ENCODE peak calls at places on chromosomes 13 and 19, in ten cellular contexts. One of them, this sample, is unnamed. For H3K36me3 and H3K27me3, the result is how much of the 10 kb centered on the place peaks cover.

GRCh38 chr13:52650731-52651130 is 1.9 kb upstream of the SUGT1 start:
- DNase-seq in left ventricle myocardium inferior: no peak
- DNase-seq in fibroblast of lung: no peak
- DNase-seq in K562: peak
- DNase-seq in HCT116: no peak
- DNase-seq in bronchial epithelial cell: no peak
- DNase-seq in tibial nerve: no peak
- DNase-seq in neural progenitor cell: peak
- DNase-seq in aorta: no peak
- DNase-seq in IMR-90: no peak
- DNase-seq in this sample: no peak

GRCh38 chr13:30607908-30608307 is 9.8 kb upstream of the USPL1 start:
- DNase-seq in left ventricle myocardium inferior: no peak
- DNase-seq in fibroblast of lung: peak
- DNase-seq in K562: no peak
- DNase-seq in HCT116: no peak
- DNase-seq in bronchial epithelial cell: peak
- DNase-seq in tibial nerve: no peak
- DNase-seq in neural progenitor cell: no peak
- DNase-seq in aorta: no peak
- DNase-seq in IMR-90: no peak
- DNase-seq in this sample: no peak

GRCh38 chr13:102310691-102311432 is 91.0 kb downstream of the FGF14 start:
- DNase-seq in left ventricle myocardium inferior: peak
- DNase-seq in fibroblast of lung: no peak
- DNase-seq in K562: no peak
- DNase-seq in HCT116: no peak
- DNase-seq in bronchial epithelial cell: no peak
- DNase-seq in tibial nerve: peak
- DNase-seq in neural progenitor cell: no peak
- DNase-seq in aorta: no peak
- DNase-seq in IMR-90: no peak
- DNase-seq in this sample: no peak

GRCh38 chr13:111210488-111210887 is 95.4 kb downstream of the ARHGEF7 start:
- DNase-seq in left ventricle myocardium inferior: peak
- DNase-seq in fibroblast of lung: peak
- DNase-seq in K562: no peak
- DNase-seq in HCT116: no peak
- DNase-seq in bronchial epithelial cell: peak
- DNase-seq in tibial nerve: no peak
- DNase-seq in neural progenitor cell: peak
- DNase-seq in aorta: peak
- DNase-seq in IMR-90: peak
- DNase-seq in this sample: peak

GRCh38 chr13:76296751-76297150 is 589.5 kb downstream of the KCTD12 start:
- DNase-seq in left ventricle myocardium inferior: no peak
- DNase-seq in fibroblast of lung: no peak
- DNase-seq in K562: no peak
- DNase-seq in HCT116: no peak
- DNase-seq in bronchial epithelial cell: no peak
- DNase-seq in tibial nerve: no peak
- DNase-seq in neural progenitor cell: no peak
- DNase-seq in aorta: no peak
- DNase-seq in IMR-90: no peak
- DNase-seq in this sample: no peak

GRCh38 chr19:52211926-52212571 is 22.2 kb downstream of the PPP2R1A start:
- DNase-seq in left ventricle myocardium inferior: no peak
- DNase-seq in fibroblast of lung: no peak
- DNase-seq in K562: no peak
- DNase-seq in HCT116: no peak
- DNase-seq in bronchial epithelial cell: no peak
- DNase-seq in tibial nerve: no peak
- DNase-seq in neural progenitor cell: no peak
- DNase-seq in aorta: no peak
- DNase-seq in IMR-90: no peak
- DNase-seq in this sample: no peak

GRCh38 chr13:30338331-30338851 is 31.0 kb upstream of the KATNAL1 start:
- DNase-seq in left ventricle myocardium inferior: no peak
- DNase-seq in fibroblast of lung: peak
- DNase-seq in K562: no peak
- DNase-seq in HCT116: peak
- DNase-seq in bronchial epithelial cell: peak
- DNase-seq in tibial nerve: no peak
- DNase-seq in neural progenitor cell: no peak
- DNase-seq in aorta: no peak
- DNase-seq in IMR-90: peak
- DNase-seq in this sample: no peak

GRCh38 chr19:46639356-46640061 is 3.5 kb upstream of the GNG8 start:
- DNase-seq in left ventricle myocardium inferior: peak
- DNase-seq in fibroblast of lung: peak
- DNase-seq in K562: peak
- DNase-seq in HCT116: no peak
- DNase-seq in bronchial epithelial cell: no peak
- DNase-seq in tibial nerve: no peak
- DNase-seq in neural progenitor cell: peak
- DNase-seq in aorta: peak
- DNase-seq in IMR-90: peak
- DNase-seq in this sample: peak

GRCh38 chr19:5324947-5325346 is 15.7 kb downstream of the PTPRS start:
- DNase-seq in left ventricle myocardium inferior: no peak
- DNase-seq in fibroblast of lung: no peak
- DNase-seq in K562: no peak
- DNase-seq in HCT116: no peak
- DNase-seq in bronchial epithelial cell: no peak
- DNase-seq in tibial nerve: no peak
- DNase-seq in neural progenitor cell: no peak
- DNase-seq in aorta: no peak
- DNase-seq in IMR-90: no peak
- DNase-seq in this sample: no peak

GRCh38 chr13:82291852-82292251 is 1590.4 kb downstream of the SLITRK1 start:
- DNase-seq in left ventricle myocardium inferior: no peak
- DNase-seq in fibroblast of lung: no peak
- DNase-seq in K562: no peak
- DNase-seq in HCT116: no peak
- DNase-seq in bronchial epithelial cell: no peak
- DNase-seq in tibial nerve: no peak
- DNase-seq in neural progenitor cell: no peak
- DNase-seq in aorta: no peak
- DNase-seq in IMR-90: no peak
- DNase-seq in this sample: no peak

GRCh38 chr19:23887642-23888041 is 27.0 kb upstream of the ZNF726 start:
- DNase-seq in left ventricle myocardium inferior: no peak
- DNase-seq in fibroblast of lung: no peak
- DNase-seq in K562: no peak
- DNase-seq in HCT116: no peak
- DNase-seq in bronchial epithelial cell: peak
- DNase-seq in tibial nerve: no peak
- DNase-seq in neural progenitor cell: no peak
- DNase-seq in aorta: no peak
- DNase-seq in IMR-90: no peak
- DNase-seq in this sample: no peak

GRCh38 chr13:76798037-76798436 is 88.2 kb downstream of the KCTD12 start:
- DNase-seq in left ventricle myocardium inferior: no peak
- DNase-seq in fibroblast of lung: no peak
- DNase-seq in K562: no peak
- DNase-seq in HCT116: no peak
- DNase-seq in bronchial epithelial cell: no peak
- DNase-seq in tibial nerve: no peak
- DNase-seq in neural progenitor cell: no peak
- DNase-seq in aorta: no peak
- DNase-seq in IMR-90: no peak
- DNase-seq in this sample: no peak

GRCh38 chr19:5447700-5448311 is 7.4 kb upstream of the ZNRF4 start:
- DNase-seq in left ventricle myocardium inferior: no peak
- DNase-seq in fibroblast of lung: peak
- DNase-seq in K562: no peak
- DNase-seq in HCT116: no peak
- DNase-seq in bronchial epithelial cell: peak
- DNase-seq in tibial nerve: no peak
- DNase-seq in neural progenitor cell: no peak
- DNase-seq in aorta: no peak
- DNase-seq in IMR-90: no peak
- DNase-seq in this sample: no peak

GRCh38 chr19:3852614-3853254 is 16.1 kb downstream of the ZFR2 start:
- DNase-seq in left ventricle myocardium inferior: no peak
- DNase-seq in fibroblast of lung: peak
- DNase-seq in K562: no peak
- DNase-seq in HCT116: peak
- DNase-seq in bronchial epithelial cell: peak
- DNase-seq in tibial nerve: no peak
- DNase-seq in neural progenitor cell: no peak
- DNase-seq in aorta: no peak
- DNase-seq in IMR-90: peak
- DNase-seq in this sample: no peak

GRCh38 chr13:23022667-23023066 is 158.1 kb upstream of the SGCG start:
- DNase-seq in left ventricle myocardium inferior: no peak
- DNase-seq in fibroblast of lung: no peak
- DNase-seq in K562: no peak
- DNase-seq in HCT116: no peak
- DNase-seq in bronchial epithelial cell: no peak
- DNase-seq in tibial nerve: no peak
- DNase-seq in neural progenitor cell: no peak
- DNase-seq in aorta: no peak
- DNase-seq in IMR-90: no peak
- DNase-seq in this sample: no peak

GRCh38 chr13:84096221-84096620 is 213.9 kb upstream of the SLITRK1 start:
- DNase-seq in left ventricle myocardium inferior: no peak
- DNase-seq in fibroblast of lung: peak
- DNase-seq in K562: no peak
- DNase-seq in HCT116: no peak
- DNase-seq in bronchial epithelial cell: peak
- DNase-seq in tibial nerve: no peak
- DNase-seq in neural progenitor cell: no peak
- DNase-seq in aorta: no peak
- DNase-seq in IMR-90: peak
- DNase-seq in this sample: no peak

GRCh38 chr13:99320693-99321481 is 13.7 kb upstream of the GPR183 start:
- DNase-seq in left ventricle myocardium inferior: no peak
- DNase-seq in fibroblast of lung: peak
- DNase-seq in K562: no peak
- DNase-seq in HCT116: peak
- DNase-seq in bronchial epithelial cell: peak
- DNase-seq in tibial nerve: no peak
- DNase-seq in neural progenitor cell: no peak
- DNase-seq in aorta: no peak
- DNase-seq in IMR-90: peak
- DNase-seq in this sample: peak

GRCh38 chr19:57512845-57513244 is 13.1 kb downstream of the ZNF773 start:
- DNase-seq in left ventricle myocardium inferior: no peak
- DNase-seq in fibroblast of lung: peak
- DNase-seq in K562: no peak
- DNase-seq in HCT116: no peak
- DNase-seq in bronchial epithelial cell: no peak
- DNase-seq in tibial nerve: no peak
- DNase-seq in neural progenitor cell: no peak
- DNase-seq in aorta: no peak
- DNase-seq in IMR-90: peak
- DNase-seq in this sample: no peak

GRCh38 chr19:49432141-49433073 is 7.2 kb downstream of the GFY start:
- DNase-seq in left ventricle myocardium inferior: no peak
- DNase-seq in fibroblast of lung: no peak
- DNase-seq in K562: no peak
- DNase-seq in HCT116: no peak
- DNase-seq in bronchial epithelial cell: no peak
- DNase-seq in tibial nerve: no peak
- DNase-seq in neural progenitor cell: peak
- DNase-seq in aorta: no peak
- DNase-seq in IMR-90: no peak
- DNase-seq in this sample: no peak
- H3K4me3 ChIP-seq in left ventricle myocardium inferior: no peak
- H3K4me3 ChIP-seq in fibroblast of lung: no peak
- H3K4me3 ChIP-seq in K562: no peak
- H3K4me3 ChIP-seq in HCT116: no peak
- H3K4me3 ChIP-seq in bronchial epithelial cell: no peak
- H3K4me3 ChIP-seq in tibial nerve: no peak
- H3K4me3 ChIP-seq in neural progenitor cell: peak
- H3K4me3 ChIP-seq in aorta: no peak
- H3K4me3 ChIP-seq in IMR-90: no peak
- H3K4me3 ChIP-seq in this sample: no peak

DNA sequence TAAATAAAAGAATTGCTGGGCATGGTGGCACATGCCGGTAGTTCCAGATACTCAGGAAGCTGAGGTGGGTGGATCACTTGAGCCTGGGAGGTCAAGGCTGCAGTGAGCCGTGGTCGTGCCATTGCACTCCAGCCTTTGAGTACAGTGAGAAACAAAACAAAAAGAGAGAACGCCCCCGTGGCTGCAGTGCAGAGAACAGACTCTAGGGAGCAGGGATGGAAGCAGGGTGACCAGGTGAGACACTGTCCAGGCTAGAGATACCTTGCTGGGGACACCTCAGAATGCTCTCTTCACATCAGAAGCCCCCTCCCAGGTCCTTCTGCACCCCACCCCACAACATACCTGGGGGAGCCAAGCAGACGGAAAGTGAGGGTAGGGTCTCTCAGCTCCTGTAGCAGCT is 24.8 kb downstream of the MAP4K1 start:
- DNase-seq in left ventricle myocardium inferior: no peak
- DNase-seq in fibroblast of lung: no peak
- DNase-seq in K562: no peak
- DNase-seq in HCT116: no peak
- DNase-seq in bronchial epithelial cell: no peak
- DNase-seq in tibial nerve: no peak
- DNase-seq in neural progenitor cell: no peak
- DNase-seq in aorta: no peak
- DNase-seq in IMR-90: no peak
- DNase-seq in this sample: no peak
- H3K36me3 ChIP-seq in left ventricle myocardium inferior: under half
- H3K36me3 ChIP-seq in fibroblast of lung: under half
- H3K36me3 ChIP-seq in K562: under half
- H3K36me3 ChIP-seq in HCT116: under half
- H3K36me3 ChIP-seq in bronchial epithelial cell: under half
- H3K36me3 ChIP-seq in tibial nerve: under half
- H3K36me3 ChIP-seq in neural progenitor cell: under half
- H3K36me3 ChIP-seq in aorta: under half
- H3K36me3 ChIP-seq in IMR-90: under half
- H3K36me3 ChIP-seq in this sample: under half

DNA sequence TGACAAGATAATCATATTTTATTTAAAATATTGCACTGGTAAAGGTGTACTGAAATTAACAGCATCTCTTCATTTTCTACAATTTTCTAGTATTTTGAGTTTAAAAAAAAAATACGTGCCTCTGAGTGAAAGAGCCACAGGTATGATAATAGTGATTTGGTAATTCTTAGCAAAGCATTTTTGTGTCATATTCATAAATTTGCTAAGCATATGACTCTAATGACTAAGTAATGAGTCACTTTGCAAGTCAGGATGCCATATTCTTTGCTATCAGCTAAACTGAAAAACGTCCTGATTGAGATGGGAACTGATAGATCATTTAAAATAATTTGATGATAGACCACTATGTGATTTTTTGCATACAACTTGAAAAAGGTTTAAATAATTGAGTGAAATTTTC is 136.1 kb upstream of the IRS2 start:
- DNase-seq in left ventricle myocardium inferior: no peak
- DNase-seq in fibroblast of lung: peak
- DNase-seq in K562: no peak
- DNase-seq in HCT116: no peak
- DNase-seq in bronchial epithelial cell: peak
- DNase-seq in tibial nerve: no peak
- DNase-seq in neural progenitor cell: no peak
- DNase-seq in aorta: no peak
- DNase-seq in IMR-90: peak
- DNase-seq in this sample: no peak
- H3K27me3 ChIP-seq in left ventricle myocardium inferior: under half
- H3K27me3 ChIP-seq in fibroblast of lung: under half
- H3K27me3 ChIP-seq in K562: under half
- H3K27me3 ChIP-seq in HCT116: under half
- H3K27me3 ChIP-seq in bronchial epithelial cell: under half
- H3K27me3 ChIP-seq in tibial nerve: under half
- H3K27me3 ChIP-seq in neural progenitor cell: under half
- H3K27me3 ChIP-seq in aorta: under half
- H3K27me3 ChIP-seq in IMR-90: under half
- H3K27me3 ChIP-seq in this sample: under half

GRCh38 chr13:26539738-26540292 is 17.7 kb upstream of the WASF3 start:
- DNase-seq in left ventricle myocardium inferior: no peak
- DNase-seq in fibroblast of lung: no peak
- DNase-seq in K562: no peak
- DNase-seq in HCT116: no peak
- DNase-seq in bronchial epithelial cell: no peak
- DNase-seq in tibial nerve: no peak
- DNase-seq in neural progenitor cell: no peak
- DNase-seq in aorta: no peak
- DNase-seq in IMR-90: no peak
- DNase-seq in this sample: no peak
- H3K4me3 ChIP-seq in left ventricle myocardium inferior: no peak
- H3K4me3 ChIP-seq in fibroblast of lung: no peak
- H3K4me3 ChIP-seq in K562: no peak
- H3K4me3 ChIP-seq in HCT116: no peak
- H3K4me3 ChIP-seq in bronchial epithelial cell: no peak
- H3K4me3 ChIP-seq in tibial nerve: no peak
- H3K4me3 ChIP-seq in neural progenitor cell: no peak
- H3K4me3 ChIP-seq in aorta: no peak
- H3K4me3 ChIP-seq in IMR-90: no peak
- H3K4me3 ChIP-seq in this sample: no peak